ENCODE peak calls at places on chromosomes 11 and 22, in ten cellular contexts. One of them, this sample, is unnamed.

GRCh38 chr22:21823740-21824438 is 43.6 kb downstream of the MAPK1 start:
- DNase-seq in PC-9: no peak
- DNase-seq in dorsolateral prefrontal cortex: no peak
- DNase-seq in WERI-Rb-1: no peak
- DNase-seq in adrenal gland: peak; percentile 63
- DNase-seq in transverse colon: no peak
- DNase-seq in left ventricle myocardium inferior: no peak
- DNase-seq in AG04450: no peak
- DNase-seq in H1: no peak
- DNase-seq in endodermal cell: no peak
- DNase-seq in this sample: no peak

GRCh38 chr11:19389787-19390303 is 149.1 kb upstream of the E2F8 start:
- DNase-seq in PC-9: no peak
- DNase-seq in dorsolateral prefrontal cortex: no peak
- DNase-seq in WERI-Rb-1: no peak
- DNase-seq in adrenal gland: peak; percentile 55
- DNase-seq in transverse colon: peak; percentile 21
- DNase-seq in left ventricle myocardium inferior: no peak
- DNase-seq in AG04450: no peak
- DNase-seq in H1: no peak
- DNase-seq in endodermal cell: no peak
- DNase-seq in this sample: no peak

GRCh38 chr11:12264361-12264760 is 113.0 kb upstream of the PARVA start:
- DNase-seq in PC-9: no peak
- DNase-seq in dorsolateral prefrontal cortex: no peak
- DNase-seq in WERI-Rb-1: no peak
- DNase-seq in adrenal gland: no peak
- DNase-seq in transverse colon: no peak
- DNase-seq in left ventricle myocardium inferior: no peak
- DNase-seq in AG04450: no peak
- DNase-seq in H1: no peak
- DNase-seq in endodermal cell: no peak
- DNase-seq in this sample: no peak

GRCh38 chr11:19730373-19730772 is 17.7 kb downstream of the NAV2 start:
- DNase-seq in PC-9: no peak
- DNase-seq in dorsolateral prefrontal cortex: peak; percentile 54
- DNase-seq in WERI-Rb-1: no peak
- DNase-seq in adrenal gland: no peak
- DNase-seq in transverse colon: peak; percentile 36
- DNase-seq in left ventricle myocardium inferior: peak; percentile 31
- DNase-seq in AG04450: no peak
- DNase-seq in H1: no peak
- DNase-seq in endodermal cell: no peak
- DNase-seq in this sample: no peak

GRCh38 chr11:615453-616319 is at the start of gene IRF7:
- DNase-seq in PC-9: peak; percentile 87
- DNase-seq in dorsolateral prefrontal cortex: peak; percentile 81
- DNase-seq in WERI-Rb-1: peak; percentile 82
- DNase-seq in adrenal gland: peak; percentile 92
- DNase-seq in transverse colon: peak; percentile 98
- DNase-seq in left ventricle myocardium inferior: peak; percentile 97
- DNase-seq in AG04450: peak; percentile 59
- DNase-seq in H1: peak; percentile 92
- DNase-seq in endodermal cell: peak; percentile 97
- DNase-seq in this sample: peak; percentile 59

GRCh38 chr11:68213135-68213515 is at the start of gene KMT5B:
- DNase-seq in PC-9: no peak
- DNase-seq in dorsolateral prefrontal cortex: no peak
- DNase-seq in WERI-Rb-1: no peak
- DNase-seq in adrenal gland: peak; percentile 52
- DNase-seq in transverse colon: peak; percentile 58
- DNase-seq in left ventricle myocardium inferior: peak; percentile 78
- DNase-seq in AG04450: peak; percentile 39
- DNase-seq in H1: peak; percentile 83
- DNase-seq in endodermal cell: peak; percentile 82
- DNase-seq in this sample: no peak

GRCh38 chr11:63814383-63814736 is 1.1 kb downstream of the SPINDOC start:
- DNase-seq in PC-9: no peak
- DNase-seq in dorsolateral prefrontal cortex: no peak
- DNase-seq in WERI-Rb-1: no peak
- DNase-seq in adrenal gland: no peak
- DNase-seq in transverse colon: no peak
- DNase-seq in left ventricle myocardium inferior: no peak
- DNase-seq in AG04450: no peak
- DNase-seq in H1: no peak
- DNase-seq in endodermal cell: no peak
- DNase-seq in this sample: no peak

GRCh38 chr11:14373941-14374646 is 15.1 kb upstream of the RRAS2 start:
- DNase-seq in PC-9: no peak
- DNase-seq in dorsolateral prefrontal cortex: no peak
- DNase-seq in WERI-Rb-1: no peak
- DNase-seq in adrenal gland: peak; percentile 63
- DNase-seq in transverse colon: no peak
- DNase-seq in left ventricle myocardium inferior: no peak
- DNase-seq in AG04450: no peak
- DNase-seq in H1: peak; percentile 20
- DNase-seq in endodermal cell: peak; percentile 34
- DNase-seq in this sample: no peak

GRCh38 chr11:62880231-62880802 is 379 bp upstream of the SLC3A2 start:
- DNase-seq in PC-9: peak; percentile 49
- DNase-seq in dorsolateral prefrontal cortex: no peak
- DNase-seq in WERI-Rb-1: no peak
- DNase-seq in adrenal gland: peak; percentile 82
- DNase-seq in transverse colon: no peak
- DNase-seq in left ventricle myocardium inferior: no peak
- DNase-seq in AG04450: peak; percentile 56
- DNase-seq in H1: no peak
- DNase-seq in endodermal cell: no peak
- DNase-seq in this sample: peak; percentile 24

DNA sequence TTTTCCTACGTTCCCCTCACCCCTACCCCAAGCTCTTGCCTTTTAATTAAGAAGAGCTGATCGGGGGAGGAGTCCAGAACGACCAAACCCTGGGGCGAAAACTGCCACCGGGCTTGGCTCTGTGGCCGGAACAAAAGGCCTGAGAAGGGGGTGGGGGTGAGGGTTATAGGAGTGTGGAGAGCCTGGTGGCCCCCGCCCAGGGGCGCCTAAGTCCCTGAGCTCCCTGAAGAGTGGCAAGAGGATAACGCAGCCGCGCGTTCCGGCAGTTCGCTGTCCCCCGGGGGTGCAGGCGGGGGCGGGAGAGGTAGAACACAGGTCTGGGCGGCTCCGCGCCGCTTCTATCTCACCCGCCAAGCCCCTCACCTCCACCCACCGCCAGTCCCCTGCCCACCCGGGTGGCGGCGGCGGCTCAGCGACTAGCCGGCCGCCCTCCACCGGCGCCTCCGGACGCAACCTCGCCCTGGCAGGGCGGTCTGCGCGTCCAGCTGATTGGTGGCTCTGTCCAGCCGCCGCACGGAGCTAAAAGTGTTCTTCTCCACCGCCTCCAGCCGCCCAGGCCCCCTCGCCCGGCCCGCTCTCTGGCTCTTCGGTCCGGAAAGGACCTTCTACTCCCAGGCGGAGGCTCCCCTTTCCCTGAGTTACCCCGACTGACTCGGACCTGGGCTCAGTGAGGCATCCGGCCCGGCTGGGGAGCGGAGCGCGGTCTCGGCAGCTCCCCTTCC is 18.8 kb upstream of the BDNF start:
- DNase-seq in PC-9: peak; percentile 46
- DNase-seq in dorsolateral prefrontal cortex: no peak
- DNase-seq in WERI-Rb-1: peak; percentile 75
- DNase-seq in adrenal gland: peak; percentile 31
- DNase-seq in transverse colon: peak; percentile 12
- DNase-seq in left ventricle myocardium inferior: peak; percentile 22
- DNase-seq in AG04450: no peak
- DNase-seq in H1: peak; percentile 79
- DNase-seq in endodermal cell: peak; percentile 90
- DNase-seq in this sample: no peak
- H3K27ac ChIP-seq in PC-9: peak overlapping the region; percentile 68
- H3K27ac ChIP-seq in dorsolateral prefrontal cortex: peak overlapping the region; percentile 56
- H3K27ac ChIP-seq in WERI-Rb-1: peak overlapping the region; percentile 96
- H3K27ac ChIP-seq in adrenal gland: no peak overlapping the region
- H3K27ac ChIP-seq in transverse colon: no peak overlapping the region
- H3K27ac ChIP-seq in left ventricle myocardium inferior: no peak overlapping the region
- H3K27ac ChIP-seq in AG04450: peak overlapping the region; percentile 98
- H3K27ac ChIP-seq in H1: peak overlapping the region; percentile 93
- H3K27ac ChIP-seq in endodermal cell: peak overlapping the region; percentile 93
- H3K27ac ChIP-seq in this sample: no peak overlapping the region

DNA sequence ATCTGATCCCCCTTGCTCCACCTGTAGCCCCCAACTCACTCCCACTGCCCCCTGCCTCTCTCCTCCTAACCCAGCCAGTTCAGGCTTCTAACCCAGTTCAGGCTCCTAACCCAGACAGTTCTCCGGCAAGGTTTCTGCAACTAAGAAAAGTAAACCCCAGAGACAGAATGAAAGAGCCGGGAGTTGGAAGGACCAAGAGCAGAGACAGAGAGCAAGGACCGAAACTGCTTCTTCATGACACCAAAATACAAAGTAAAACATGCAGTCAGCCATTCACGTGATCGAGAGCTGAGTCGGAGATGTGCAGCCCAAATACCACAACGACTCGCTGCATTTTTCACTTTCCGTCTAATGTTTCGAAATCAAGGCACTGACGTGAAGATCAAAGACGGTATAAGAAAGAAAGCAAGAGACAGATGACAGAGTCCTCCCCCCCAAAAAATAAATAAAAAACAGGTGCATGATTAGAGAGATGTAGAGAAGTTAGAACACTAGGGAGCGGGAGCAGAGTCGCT is 844 bp downstream of the IL10RA start:
- DNase-seq in PC-9: no peak
- DNase-seq in dorsolateral prefrontal cortex: no peak
- DNase-seq in WERI-Rb-1: no peak
- DNase-seq in adrenal gland: no peak
- DNase-seq in transverse colon: peak; percentile 50
- DNase-seq in left ventricle myocardium inferior: no peak
- DNase-seq in AG04450: no peak
- DNase-seq in H1: no peak
- DNase-seq in endodermal cell: peak; percentile 39
- DNase-seq in this sample: no peak
- H3K27ac ChIP-seq in PC-9: no peak overlapping the region
- H3K27ac ChIP-seq in dorsolateral prefrontal cortex: peak overlapping the region; percentile 42
- H3K27ac ChIP-seq in WERI-Rb-1: no peak overlapping the region
- H3K27ac ChIP-seq in adrenal gland: no peak overlapping the region
- H3K27ac ChIP-seq in transverse colon: peak overlapping the region; percentile 77
- H3K27ac ChIP-seq in left ventricle myocardium inferior: peak overlapping the region; percentile 62
- H3K27ac ChIP-seq in AG04450: no peak overlapping the region
- H3K27ac ChIP-seq in H1: no peak overlapping the region
- H3K27ac ChIP-seq in endodermal cell: no peak overlapping the region
- H3K27ac ChIP-seq in this sample: no peak overlapping the region

DNA sequence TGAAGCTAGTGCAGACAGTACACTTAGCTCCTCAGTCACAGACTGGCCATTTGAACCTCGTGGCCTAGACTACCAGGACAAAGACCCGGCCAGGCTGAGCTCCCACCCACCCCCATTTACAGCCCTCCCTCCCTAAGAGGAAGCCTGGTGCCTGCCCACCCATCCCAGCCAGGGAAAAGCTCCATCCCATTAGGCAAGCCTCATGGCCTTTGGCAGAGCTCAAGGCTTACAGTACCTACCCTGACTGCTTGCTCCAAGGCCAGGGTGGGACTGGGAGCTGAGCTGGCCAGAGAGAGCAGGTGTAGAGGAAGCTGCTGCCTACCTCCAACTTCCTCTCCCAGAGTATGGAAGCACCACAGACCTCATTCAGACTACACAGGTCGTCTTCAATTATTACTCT is 7.5 kb downstream of the PIK3IP1 start:
- DNase-seq in PC-9: no peak
- DNase-seq in dorsolateral prefrontal cortex: no peak
- DNase-seq in WERI-Rb-1: peak; percentile 59
- DNase-seq in adrenal gland: no peak
- DNase-seq in transverse colon: no peak
- DNase-seq in left ventricle myocardium inferior: no peak
- DNase-seq in AG04450: no peak
- DNase-seq in H1: no peak
- DNase-seq in endodermal cell: no peak
- DNase-seq in this sample: no peak
- H3K27ac ChIP-seq in PC-9: no peak overlapping the region
- H3K27ac ChIP-seq in dorsolateral prefrontal cortex: peak overlapping the region; percentile 100
- H3K27ac ChIP-seq in WERI-Rb-1: peak overlapping the region; percentile 94
- H3K27ac ChIP-seq in adrenal gland: no peak overlapping the region
- H3K27ac ChIP-seq in transverse colon: peak overlapping the region; percentile 99
- H3K27ac ChIP-seq in left ventricle myocardium inferior: peak overlapping the region; percentile 98
- H3K27ac ChIP-seq in AG04450: no peak overlapping the region
- H3K27ac ChIP-seq in H1: no peak overlapping the region
- H3K27ac ChIP-seq in endodermal cell: peak overlapping the region; percentile 66
- H3K27ac ChIP-seq in this sample: no peak overlapping the region

DNA sequence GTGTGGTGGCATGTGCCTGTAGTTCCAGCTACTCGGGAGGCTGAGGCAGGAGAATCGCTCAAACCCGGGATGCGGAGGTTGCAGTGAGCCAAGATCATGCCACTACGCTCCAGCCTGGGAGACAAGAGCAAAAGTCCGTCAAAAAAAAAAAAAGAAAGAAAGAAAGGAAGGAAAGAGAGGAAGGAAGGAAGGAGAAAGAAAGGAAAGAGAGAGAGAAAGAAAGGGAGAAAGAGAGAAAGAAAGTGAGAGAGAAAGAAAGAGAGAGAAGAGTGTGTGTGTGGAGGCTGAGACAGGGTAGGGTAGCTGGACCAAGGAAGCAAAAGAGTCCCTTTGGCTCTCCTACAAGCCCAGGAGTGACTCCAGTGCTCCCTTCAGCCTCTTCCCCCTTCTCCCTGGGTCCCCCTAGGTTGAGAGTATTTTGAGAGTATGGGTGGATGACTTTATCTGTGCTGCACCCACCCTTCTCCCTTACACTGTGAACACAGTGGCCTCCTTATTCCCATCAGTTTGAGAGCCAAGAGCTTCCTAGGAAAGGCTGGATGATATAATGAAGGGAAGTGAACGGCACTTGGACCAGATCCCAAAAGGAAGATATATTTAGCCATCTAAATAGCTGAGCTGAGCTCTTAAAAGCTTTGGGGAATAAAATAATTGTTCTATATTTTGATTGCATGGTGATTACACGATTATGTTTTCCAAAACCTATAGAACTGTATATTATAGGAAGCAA is 9.5 kb upstream of the DENND5A start:
- DNase-seq in PC-9: no peak
- DNase-seq in dorsolateral prefrontal cortex: no peak
- DNase-seq in WERI-Rb-1: no peak
- DNase-seq in adrenal gland: no peak
- DNase-seq in transverse colon: no peak
- DNase-seq in left ventricle myocardium inferior: no peak
- DNase-seq in AG04450: no peak
- DNase-seq in H1: no peak
- DNase-seq in endodermal cell: peak; percentile 34
- DNase-seq in this sample: no peak
- H3K27ac ChIP-seq in PC-9: no peak overlapping the region
- H3K27ac ChIP-seq in dorsolateral prefrontal cortex: peak overlapping the region; percentile 29
- H3K27ac ChIP-seq in WERI-Rb-1: no peak overlapping the region
- H3K27ac ChIP-seq in adrenal gland: no peak overlapping the region
- H3K27ac ChIP-seq in transverse colon: no peak overlapping the region
- H3K27ac ChIP-seq in left ventricle myocardium inferior: peak overlapping the region; percentile 74
- H3K27ac ChIP-seq in AG04450: peak overlapping the region; percentile 47
- H3K27ac ChIP-seq in H1: no peak overlapping the region
- H3K27ac ChIP-seq in endodermal cell: no peak overlapping the region
- H3K27ac ChIP-seq in this sample: no peak overlapping the region

GRCh38 chr22:46012182-46012880 is 35.4 kb upstream of the WNT7B start:
- DNase-seq in PC-9: no peak
- DNase-seq in dorsolateral prefrontal cortex: no peak
- DNase-seq in WERI-Rb-1: no peak
- DNase-seq in adrenal gland: no peak
- DNase-seq in transverse colon: peak; percentile 8
- DNase-seq in left ventricle myocardium inferior: peak; percentile 14
- DNase-seq in AG04450: no peak
- DNase-seq in H1: no peak
- DNase-seq in endodermal cell: no peak
- DNase-seq in this sample: no peak
- H3K27ac ChIP-seq in PC-9: no peak overlapping the region
- H3K27ac ChIP-seq in dorsolateral prefrontal cortex: peak overlapping the region; percentile 92
- H3K27ac ChIP-seq in WERI-Rb-1: no peak overlapping the region
- H3K27ac ChIP-seq in adrenal gland: no peak overlapping the region
- H3K27ac ChIP-seq in transverse colon: peak overlapping the region; percentile 94
- H3K27ac ChIP-seq in left ventricle myocardium inferior: peak overlapping the region; percentile 99
- H3K27ac ChIP-seq in AG04450: no peak overlapping the region
- H3K27ac ChIP-seq in H1: no peak overlapping the region
- H3K27ac ChIP-seq in endodermal cell: no peak overlapping the region
- H3K27ac ChIP-seq in this sample: peak overlapping the region; percentile 97

This sample was measured in epithelial cell of prostate.